ENCODE peak calls at places on chromosomes 13 and 19, in four cellular contexts. One of them, this sample, is unnamed.

GRCh38 chr19:9323557-9323918 is 441 bp upstream of the ZNF559 start:
- DNase-seq in thoracic aorta: peak; percentile 14
- DNase-seq in RWPE1: peak; percentile 44
- DNase-seq in neural progenitor cell: no peak
- DNase-seq in this sample: peak; percentile 22

GRCh38 chr13:99986751-99987150 is 5.2 kb downstream of the ZIC2 start:
- DNase-seq in thoracic aorta: no peak
- DNase-seq in RWPE1: no peak
- DNase-seq in neural progenitor cell: peak; percentile 53
- DNase-seq in this sample: no peak

GRCh38 chr19:6765738-6766356 is 1.4 kb downstream of the SH2D3A start:
- DNase-seq in thoracic aorta: no peak
- DNase-seq in RWPE1: peak; percentile 92
- DNase-seq in neural progenitor cell: no peak
- DNase-seq in this sample: no peak

GRCh38 chr13:102847272-102848234 is 1.7 kb downstream of the ERCC5 start:
- DNase-seq in thoracic aorta: no peak
- DNase-seq in RWPE1: no peak
- DNase-seq in neural progenitor cell: peak; percentile 46
- DNase-seq in this sample: no peak

GRCh38 chr19:51422053-51422448 is 4.6 kb upstream of the SIGLEC10 start:
- DNase-seq in thoracic aorta: no peak
- DNase-seq in RWPE1: peak; percentile 77
- DNase-seq in neural progenitor cell: peak; percentile 96
- DNase-seq in this sample: peak; percentile 35

GRCh38 chr13:39600766-39601165 is 2.2 kb downstream of the LHFPL6 start:
- DNase-seq in thoracic aorta: peak; percentile 4
- DNase-seq in RWPE1: no peak
- DNase-seq in neural progenitor cell: peak; percentile 62
- DNase-seq in this sample: no peak

GRCh38 chr13:53408847-53409568 is 380.4 kb downstream of the OLFM4 start:
- DNase-seq in thoracic aorta: no peak
- DNase-seq in RWPE1: no peak
- DNase-seq in neural progenitor cell: no peak
- DNase-seq in this sample: no peak

GRCh38 chr19:49946415-49946814 is 14.6 kb downstream of the SIGLEC11 start:
- DNase-seq in thoracic aorta: no peak
- DNase-seq in RWPE1: no peak
- DNase-seq in neural progenitor cell: no peak
- DNase-seq in this sample: no peak

GRCh38 chr13:106867249-106867648 is 299.3 kb upstream of the ARGLU1 start:
- DNase-seq in thoracic aorta: no peak
- DNase-seq in RWPE1: no peak
- DNase-seq in neural progenitor cell: peak; percentile 32
- DNase-seq in this sample: no peak

GRCh38 chr19:40702337-40703012 is 12.0 kb upstream of the NUMBL start:
- DNase-seq in thoracic aorta: no peak
- DNase-seq in RWPE1: no peak
- DNase-seq in neural progenitor cell: peak; percentile 70
- DNase-seq in this sample: no peak

GRCh38 chr13:26538363-26539317 is 18.8 kb upstream of the WASF3 start:
- DNase-seq in thoracic aorta: no peak
- DNase-seq in RWPE1: no peak
- DNase-seq in neural progenitor cell: no peak
- DNase-seq in this sample: no peak

GRCh38 chr19:49614096-49614857 is 23.3 kb downstream of the PRR12 start:
- DNase-seq in thoracic aorta: no peak
- DNase-seq in RWPE1: peak; percentile 38
- DNase-seq in neural progenitor cell: no peak
- DNase-seq in this sample: peak; percentile 44

GRCh38 chr19:38977445-38978314 is 2.1 kb upstream of the FBXO17 start:
- DNase-seq in thoracic aorta: no peak
- DNase-seq in RWPE1: no peak
- DNase-seq in neural progenitor cell: no peak
- DNase-seq in this sample: no peak

GRCh38 chr13:25232937-25233515 is 54.3 kb downstream of the MTMR6 start:
- DNase-seq in thoracic aorta: no peak
- DNase-seq in RWPE1: peak; percentile 30
- DNase-seq in neural progenitor cell: peak; percentile 48
- DNase-seq in this sample: peak; percentile 9

GRCh38 chr19:45142016-45142727 is 18.6 kb downstream of the NKPD1 start:
- DNase-seq in thoracic aorta: no peak
- DNase-seq in RWPE1: no peak
- DNase-seq in neural progenitor cell: no peak
- DNase-seq in this sample: no peak

GRCh38 chr13:73860501-73860900 is 273.7 kb downstream of the KLF12 start:
- DNase-seq in thoracic aorta: no peak
- DNase-seq in RWPE1: no peak
- DNase-seq in neural progenitor cell: no peak
- DNase-seq in this sample: no peak

GRCh38 chr13:74204606-74205312 is 70.6 kb upstream of the KLF12 start:
- DNase-seq in thoracic aorta: no peak
- DNase-seq in RWPE1: no peak
- DNase-seq in neural progenitor cell: no peak
- DNase-seq in this sample: no peak

GRCh38 chr19:55300821-55301458 is 17.1 kb downstream of the BRSK1 start:
- DNase-seq in thoracic aorta: no peak
- DNase-seq in RWPE1: no peak
- DNase-seq in neural progenitor cell: peak; percentile 72
- DNase-seq in this sample: no peak

GRCh38 chr19:42316223-42317211 is 3.4 kb downstream of the TMEM145 start:
- DNase-seq in thoracic aorta: no peak
- DNase-seq in RWPE1: no peak
- DNase-seq in neural progenitor cell: no peak
- DNase-seq in this sample: no peak

GRCh38 chr13:44648392-44649117 is 72.4 kb upstream of the TSC22D1 start:
- DNase-seq in thoracic aorta: no peak
- DNase-seq in RWPE1: no peak
- DNase-seq in neural progenitor cell: no peak
- DNase-seq in this sample: no peak

GRCh38 chr13:19075418-19075817 is 106.2 kb downstream of the TUBA3C start:
- DNase-seq in thoracic aorta: no peak
- DNase-seq in RWPE1: no peak
- DNase-seq in neural progenitor cell: no peak
- DNase-seq in this sample: no peak

GRCh38 chr13:50213526-50213925 is 198.3 kb downstream of the KCNRG start:
- DNase-seq in thoracic aorta: no peak
- DNase-seq in RWPE1: no peak
- DNase-seq in neural progenitor cell: no peak
- DNase-seq in this sample: no peak

GRCh38 chr13:25588336-25589060 is 216.7 kb downstream of the ATP8A2 start:
- DNase-seq in thoracic aorta: no peak
- DNase-seq in RWPE1: no peak
- DNase-seq in neural progenitor cell: no peak
- DNase-seq in this sample: no peak

GRCh38 chr13:59494151-59494550 is 669.6 kb downstream of the DIAPH3 start:
- DNase-seq in thoracic aorta: no peak
- DNase-seq in RWPE1: no peak
- DNase-seq in neural progenitor cell: no peak
- DNase-seq in this sample: no peak

GRCh38 chr13:112722433-112723250 is 32.8 kb downstream of the ATP11A start:
- DNase-seq in thoracic aorta: no peak
- DNase-seq in RWPE1: peak; percentile 73
- DNase-seq in neural progenitor cell: no peak
- DNase-seq in this sample: no peak

GRCh38 chr13:59744747-59745394 is 418.9 kb downstream of the DIAPH3 start:
- DNase-seq in thoracic aorta: no peak
- DNase-seq in RWPE1: no peak
- DNase-seq in neural progenitor cell: no peak
- DNase-seq in this sample: no peak

GRCh38 chr13:112767506-112768471 is 78.0 kb downstream of the ATP11A start:
- DNase-seq in thoracic aorta: no peak
- DNase-seq in RWPE1: no peak
- DNase-seq in neural progenitor cell: no peak
- DNase-seq in this sample: no peak

GRCh38 chr13:85486663-85487062 is 312.6 kb downstream of the SLITRK6 start:
- DNase-seq in thoracic aorta: no peak
- DNase-seq in RWPE1: no peak
- DNase-seq in neural progenitor cell: no peak
- DNase-seq in this sample: no peak
- TF ChIP-seq CTCF in thoracic aorta: no peak
- TF ChIP-seq CTCF in RWPE1: no peak
- TF ChIP-seq CTCF in neural progenitor cell: no peak
- TF ChIP-seq CTCF in this sample: no peak

GRCh38 chr13:62625214-62625613 is 1209.6 kb upstream of the PCDH20 start:
- DNase-seq in thoracic aorta: no peak
- DNase-seq in RWPE1: no peak
- DNase-seq in neural progenitor cell: no peak
- DNase-seq in this sample: no peak

GRCh38 chr13:62627226-62627625 is 1211.6 kb upstream of the PCDH20 start:
- DNase-seq in thoracic aorta: no peak
- DNase-seq in RWPE1: no peak
- DNase-seq in neural progenitor cell: no peak
- DNase-seq in this sample: no peak

GRCh38 chr13:62631124-62631523 is 1215.5 kb upstream of the PCDH20 start:
- DNase-seq in thoracic aorta: no peak
- DNase-seq in RWPE1: no peak
- DNase-seq in neural progenitor cell: no peak
- DNase-seq in this sample: no peak

GRCh38 chr13:62629618-62630017 is 1214.0 kb upstream of the PCDH20 start:
- DNase-seq in thoracic aorta: no peak
- DNase-seq in RWPE1: no peak
- DNase-seq in neural progenitor cell: no peak
- DNase-seq in this sample: no peak

GRCh38 chr13:62626771-62627170 is 1211.1 kb upstream of the PCDH20 start:
- DNase-seq in thoracic aorta: no peak
- DNase-seq in RWPE1: no peak
- DNase-seq in neural progenitor cell: peak; percentile 30
- DNase-seq in this sample: no peak
- TF ChIP-seq CTCF in thoracic aorta: no peak
- TF ChIP-seq CTCF in RWPE1: no peak
- TF ChIP-seq CTCF in neural progenitor cell: peak; percentile 63
- TF ChIP-seq CTCF in this sample: no peak

GRCh38 chr19:10565028-10565566 is 713 bp downstream of the KRI1 start:
- DNase-seq in thoracic aorta: no peak
- DNase-seq in RWPE1: peak; percentile 66
- DNase-seq in neural progenitor cell: peak; percentile 81
- DNase-seq in this sample: no peak
- TF ChIP-seq CTCF in thoracic aorta: no peak
- TF ChIP-seq CTCF in RWPE1: peak; percentile 61
- TF ChIP-seq CTCF in neural progenitor cell: peak; percentile 43
- TF ChIP-seq CTCF in this sample: peak; percentile 16

GRCh38 chr19:48085904-48086864 is 24.4 kb downstream of the PLA2G4C start:
- DNase-seq in thoracic aorta: no peak
- DNase-seq in RWPE1: no peak
- DNase-seq in neural progenitor cell: no peak
- DNase-seq in this sample: no peak
- TF ChIP-seq CTCF in thoracic aorta: no peak
- TF ChIP-seq CTCF in RWPE1: no peak
- TF ChIP-seq CTCF in neural progenitor cell: peak; percentile 8
- TF ChIP-seq CTCF in this sample: peak; percentile 9

GRCh38 chr19:28841531-28841930 is 371.4 kb downstream of the UQCRFS1 start:
- DNase-seq in thoracic aorta: no peak
- DNase-seq in RWPE1: no peak
- DNase-seq in neural progenitor cell: no peak
- DNase-seq in this sample: no peak
- TF ChIP-seq CTCF in thoracic aorta: no peak
- TF ChIP-seq CTCF in RWPE1: no peak
- TF ChIP-seq CTCF in neural progenitor cell: no peak
- TF ChIP-seq CTCF in this sample: no peak

GRCh38 chr19:5150902-5151741 is 182.2 kb downstream of the KDM4B start:
- DNase-seq in thoracic aorta: peak; percentile 0
- DNase-seq in RWPE1: no peak
- DNase-seq in neural progenitor cell: no peak
- DNase-seq in this sample: no peak
- TF ChIP-seq CTCF in thoracic aorta: no peak
- TF ChIP-seq CTCF in RWPE1: no peak
- TF ChIP-seq CTCF in neural progenitor cell: peak; percentile 31
- TF ChIP-seq CTCF in this sample: no peak